ENCODE peak calls at places on chromosome 3, in five cellular contexts. One of them, this sample, is unnamed.
A peak's percentile ranks its signal among the peaks of the same experiment; 100 is the strongest.

GRCh38 chr3:53024315-53024714 is 21.6 kb downstream of the SFMBT1 start:
- DNase-seq in AG09309: no peak
- DNase-seq in WTC11: no peak
- DNase-seq in left cardiac atrium: no peak
- DNase-seq in caudate nucleus: no peak
- DNase-seq in this sample: no peak

GRCh38 chr3:15858547-15859506 is 61.0 kb upstream of the ANKRD28 start:
- DNase-seq in left cardiac atrium: peak; percentile 37
- DNase-seq in AG09309: no peak
- DNase-seq in caudate nucleus: peak; percentile 7
- DNase-seq in WTC11: peak; percentile 73
- DNase-seq in this sample: no peak

GRCh38 chr3:45218578-45219390 is 7.3 kb downstream of the TMEM158 start:
- DNase-seq in left cardiac atrium: no peak
- DNase-seq in AG09309: no peak
- DNase-seq in caudate nucleus: no peak
- DNase-seq in WTC11: no peak
- DNase-seq in this sample: no peak

GRCh38 chr3:186582541-186582940 is 12.0 kb downstream of the DNAJB11 start:
- DNase-seq in left cardiac atrium: no peak
- DNase-seq in AG09309: no peak
- DNase-seq in WTC11: no peak
- DNase-seq in caudate nucleus: peak; percentile 6
- DNase-seq in this sample: no peak

GRCh38 chr3:134613006-134613520 is 37.8 kb downstream of the KY start:
- DNase-seq in caudate nucleus: no peak
- DNase-seq in AG09309: no peak
- DNase-seq in left cardiac atrium: no peak
- DNase-seq in WTC11: no peak
- DNase-seq in this sample: no peak

GRCh38 chr3:146277953-146278631 is 27.2 kb upstream of the PLSCR4 start:
- DNase-seq in left cardiac atrium: peak; percentile 26
- DNase-seq in AG09309: peak; percentile 93
- DNase-seq in WTC11: no peak
- DNase-seq in caudate nucleus: no peak
- DNase-seq in this sample: no peak

GRCh38 chr3:126526668-126527005 is 2.7 kb downstream of the CHST13 start:
- DNase-seq in left cardiac atrium: peak; percentile 10
- DNase-seq in caudate nucleus: no peak
- DNase-seq in AG09309: no peak
- DNase-seq in WTC11: no peak
- DNase-seq in this sample: no peak

GRCh38 chr3:49903451-49904424 is at the start of gene MST1R:
- DNase-seq in AG09309: no peak
- DNase-seq in left cardiac atrium: peak; percentile 78
- DNase-seq in caudate nucleus: no peak
- DNase-seq in WTC11: peak; percentile 94
- DNase-seq in this sample: no peak

GRCh38 chr3:172201990-172202318 is 162.6 kb downstream of the FNDC3B start:
- DNase-seq in caudate nucleus: no peak
- DNase-seq in AG09309: peak; percentile 54
- DNase-seq in left cardiac atrium: no peak
- DNase-seq in WTC11: no peak
- DNase-seq in this sample: no peak

GRCh38 chr3:107206141-107206540 is 171.1 kb upstream of the CCDC54 start:
- DNase-seq in left cardiac atrium: no peak
- DNase-seq in AG09309: no peak
- DNase-seq in WTC11: no peak
- DNase-seq in caudate nucleus: no peak
- DNase-seq in this sample: no peak

GRCh38 chr3:32184187-32184730 is 54.2 kb upstream of the CMTM8 start:
- DNase-seq in caudate nucleus: no peak
- DNase-seq in AG09309: peak; percentile 59
- DNase-seq in left cardiac atrium: no peak
- DNase-seq in WTC11: no peak
- DNase-seq in this sample: no peak